ENCODE peak calls at places on chromosomes 1 and 21, in eight cellular contexts. One of them, this sample, is unnamed.

GRCh38 chr1:100866041-100866900 is 28.4 kb downstream of the EXTL2 start:
- DNase-seq in fibroblast of mammary gland: peak
- DNase-seq in PC-9: peak
- DNase-seq in prostate gland: no peak
- DNase-seq in fibroblast of lung: peak
- DNase-seq in stomach: no peak
- DNase-seq in AG04449: no peak
- DNase-seq in heart right ventricle: no peak
- DNase-seq in this sample: peak

GRCh38 chr1:28509705-28510349 is 4.0 kb downstream of the RCC1 start:
- DNase-seq in fibroblast of mammary gland: peak
- DNase-seq in PC-9: no peak
- DNase-seq in prostate gland: no peak
- DNase-seq in fibroblast of lung: peak
- DNase-seq in stomach: no peak
- DNase-seq in AG04449: no peak
- DNase-seq in heart right ventricle: no peak
- DNase-seq in this sample: no peak

GRCh38 chr1:221739018-221739676 is 2.7 kb downstream of the DUSP10 start:
- DNase-seq in fibroblast of mammary gland: no peak
- DNase-seq in PC-9: no peak
- DNase-seq in prostate gland: no peak
- DNase-seq in fibroblast of lung: no peak
- DNase-seq in stomach: no peak
- DNase-seq in AG04449: no peak
- DNase-seq in heart right ventricle: no peak
- DNase-seq in this sample: no peak

GRCh38 chr21:41162111-41162510 is 5.8 kb upstream of the BACE2 start:
- DNase-seq in fibroblast of mammary gland: no peak
- DNase-seq in PC-9: no peak
- DNase-seq in prostate gland: no peak
- DNase-seq in fibroblast of lung: no peak
- DNase-seq in stomach: no peak
- DNase-seq in AG04449: no peak
- DNase-seq in heart right ventricle: no peak
- DNase-seq in this sample: no peak

GRCh38 chr1:59229138-59229537 is 67.8 kb upstream of the FGGY start:
- DNase-seq in fibroblast of mammary gland: peak
- DNase-seq in PC-9: no peak
- DNase-seq in prostate gland: no peak
- DNase-seq in fibroblast of lung: no peak
- DNase-seq in stomach: no peak
- DNase-seq in AG04449: no peak
- DNase-seq in heart right ventricle: no peak
- DNase-seq in this sample: peak

GRCh38 chr1:160366731-160367515 is at the start of gene NHLH1:
- DNase-seq in fibroblast of mammary gland: no peak
- DNase-seq in PC-9: no peak
- DNase-seq in prostate gland: no peak
- DNase-seq in fibroblast of lung: no peak
- DNase-seq in stomach: no peak
- DNase-seq in AG04449: no peak
- DNase-seq in heart right ventricle: no peak
- DNase-seq in this sample: no peak

GRCh38 chr21:45331521-45332257 is 44.0 kb upstream of the POFUT2 start:
- DNase-seq in fibroblast of mammary gland: no peak
- DNase-seq in PC-9: no peak
- DNase-seq in prostate gland: no peak
- DNase-seq in fibroblast of lung: no peak
- DNase-seq in stomach: no peak
- DNase-seq in AG04449: no peak
- DNase-seq in heart right ventricle: no peak
- DNase-seq in this sample: no peak

GRCh38 chr21:31660134-31660565 is 657 bp downstream of the SOD1 start:
- DNase-seq in fibroblast of mammary gland: no peak
- DNase-seq in PC-9: no peak
- DNase-seq in prostate gland: peak
- DNase-seq in fibroblast of lung: no peak
- DNase-seq in stomach: no peak
- DNase-seq in AG04449: no peak
- DNase-seq in heart right ventricle: peak
- DNase-seq in this sample: no peak

GRCh38 chr1:161791889-161792655 is 26.0 kb downstream of the ATF6 start:
- DNase-seq in fibroblast of mammary gland: peak
- DNase-seq in PC-9: no peak
- DNase-seq in prostate gland: no peak
- DNase-seq in fibroblast of lung: peak
- DNase-seq in stomach: no peak
- DNase-seq in AG04449: no peak
- DNase-seq in heart right ventricle: no peak
- DNase-seq in this sample: no peak

GRCh38 chr1:101781437-101781836 is 215.3 kb downstream of the OLFM3 start:
- DNase-seq in fibroblast of mammary gland: peak
- DNase-seq in PC-9: no peak
- DNase-seq in prostate gland: peak
- DNase-seq in fibroblast of lung: peak
- DNase-seq in stomach: no peak
- DNase-seq in AG04449: no peak
- DNase-seq in heart right ventricle: no peak
- DNase-seq in this sample: no peak

GRCh38 chr1:19347538-19348177 is 35.5 kb downstream of the SLC66A1 start:
- DNase-seq in fibroblast of mammary gland: no peak
- DNase-seq in PC-9: no peak
- DNase-seq in prostate gland: no peak
- DNase-seq in fibroblast of lung: no peak
- DNase-seq in stomach: peak
- DNase-seq in AG04449: no peak
- DNase-seq in heart right ventricle: no peak
- DNase-seq in this sample: no peak

GRCh38 chr1:25906644-25907300 is 553 bp upstream of the STMN1 start:
- DNase-seq in fibroblast of mammary gland: no peak
- DNase-seq in PC-9: no peak
- DNase-seq in prostate gland: peak
- DNase-seq in fibroblast of lung: no peak
- DNase-seq in stomach: peak
- DNase-seq in AG04449: no peak
- DNase-seq in heart right ventricle: no peak
- DNase-seq in this sample: no peak

GRCh38 chr1:25904942-25905679 is 1.1 kb downstream of the STMN1 start:
- DNase-seq in fibroblast of mammary gland: peak
- DNase-seq in PC-9: no peak
- DNase-seq in prostate gland: peak
- DNase-seq in fibroblast of lung: peak
- DNase-seq in stomach: peak
- DNase-seq in AG04449: no peak
- DNase-seq in heart right ventricle: peak
- DNase-seq in this sample: peak

GRCh38 chr1:25903986-25904385 is 2.2 kb downstream of the STMN1 start:
- DNase-seq in fibroblast of mammary gland: no peak
- DNase-seq in PC-9: no peak
- DNase-seq in prostate gland: no peak
- DNase-seq in fibroblast of lung: no peak
- DNase-seq in stomach: no peak
- DNase-seq in AG04449: no peak
- DNase-seq in heart right ventricle: no peak
- DNase-seq in this sample: no peak

GRCh38 chr1:25907473-25908058 is 1.3 kb upstream of the STMN1 start:
- DNase-seq in fibroblast of mammary gland: no peak
- DNase-seq in PC-9: no peak
- DNase-seq in prostate gland: no peak
- DNase-seq in fibroblast of lung: no peak
- DNase-seq in stomach: no peak
- DNase-seq in AG04449: no peak
- DNase-seq in heart right ventricle: no peak
- DNase-seq in this sample: no peak

GRCh38 chr1:25905680-25906643 is at the start of gene STMN1:
- DNase-seq in fibroblast of mammary gland: peak
- DNase-seq in PC-9: no peak
- DNase-seq in prostate gland: peak
- DNase-seq in fibroblast of lung: peak
- DNase-seq in stomach: peak
- DNase-seq in AG04449: no peak
- DNase-seq in heart right ventricle: peak
- DNase-seq in this sample: peak
- TF ChIP-seq CTCF in fibroblast of mammary gland: no peak
- TF ChIP-seq CTCF in PC-9: no peak
- TF ChIP-seq CTCF in prostate gland: no peak
- TF ChIP-seq CTCF in fibroblast of lung: no peak
- TF ChIP-seq CTCF in stomach: no peak
- TF ChIP-seq CTCF in AG04449: no peak
- TF ChIP-seq CTCF in heart right ventricle: no peak
- TF ChIP-seq CTCF in this sample: no peak

DNA sequence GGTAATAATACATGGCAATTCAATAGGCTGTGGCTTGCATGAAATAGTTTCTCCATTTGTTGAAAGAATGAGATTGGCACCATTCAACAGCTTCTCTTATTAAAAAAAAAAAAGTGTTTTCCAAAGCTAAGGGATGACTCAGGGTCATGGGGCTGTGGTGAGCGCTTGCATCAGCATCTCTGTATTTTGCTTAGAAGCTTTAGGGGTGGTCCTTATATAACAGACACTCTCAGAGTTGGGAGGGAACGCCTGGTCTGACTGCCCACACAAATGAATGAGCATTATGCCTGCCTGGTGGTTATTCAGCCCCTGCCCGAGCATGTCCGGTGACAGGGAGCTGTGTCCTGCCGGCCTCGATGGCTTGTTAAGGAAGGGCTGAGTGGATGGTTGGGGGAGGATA is 110.7 kb downstream of the CNIH3 start:
- DNase-seq in fibroblast of mammary gland: peak
- DNase-seq in PC-9: peak
- DNase-seq in prostate gland: no peak
- DNase-seq in fibroblast of lung: peak
- DNase-seq in stomach: no peak
- DNase-seq in AG04449: peak
- DNase-seq in heart right ventricle: no peak
- DNase-seq in this sample: peak
- H3K4me3 ChIP-seq in fibroblast of mammary gland: no peak
- H3K4me3 ChIP-seq in PC-9: no peak
- H3K4me3 ChIP-seq in prostate gland: no peak
- H3K4me3 ChIP-seq in fibroblast of lung: no peak
- H3K4me3 ChIP-seq in stomach: no peak
- H3K4me3 ChIP-seq in AG04449: no peak
- H3K4me3 ChIP-seq in heart right ventricle: no peak
- H3K4me3 ChIP-seq in this sample: no peak

DNA sequence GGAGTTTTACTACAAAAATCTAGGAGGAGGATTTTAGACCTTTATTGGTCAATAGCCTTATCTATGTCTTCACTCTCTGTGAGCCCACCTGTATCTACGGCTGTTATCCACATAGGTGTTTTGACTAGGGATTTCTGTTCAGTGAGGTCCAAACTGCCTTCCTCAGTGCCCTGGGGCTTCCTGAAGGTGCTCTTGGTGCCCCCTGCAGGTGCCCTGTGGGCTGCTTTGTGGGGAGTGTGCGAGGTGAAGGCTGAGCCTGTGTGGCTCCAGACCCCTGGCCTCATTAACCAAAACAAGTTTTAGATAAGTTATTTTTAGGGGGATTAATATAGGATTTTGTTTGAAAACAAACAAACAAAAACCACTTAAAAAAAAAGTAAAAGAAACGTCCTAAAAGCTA is 122.5 kb downstream of the KIF26B start:
- DNase-seq in fibroblast of mammary gland: no peak
- DNase-seq in PC-9: no peak
- DNase-seq in prostate gland: no peak
- DNase-seq in fibroblast of lung: no peak
- DNase-seq in stomach: peak
- DNase-seq in AG04449: no peak
- DNase-seq in heart right ventricle: no peak
- DNase-seq in this sample: no peak
- TF ChIP-seq CTCF in fibroblast of mammary gland: peak
- TF ChIP-seq CTCF in PC-9: no peak
- TF ChIP-seq CTCF in prostate gland: no peak
- TF ChIP-seq CTCF in fibroblast of lung: no peak
- TF ChIP-seq CTCF in stomach: peak
- TF ChIP-seq CTCF in AG04449: no peak
- TF ChIP-seq CTCF in heart right ventricle: no peak
- TF ChIP-seq CTCF in this sample: no peak

DNA sequence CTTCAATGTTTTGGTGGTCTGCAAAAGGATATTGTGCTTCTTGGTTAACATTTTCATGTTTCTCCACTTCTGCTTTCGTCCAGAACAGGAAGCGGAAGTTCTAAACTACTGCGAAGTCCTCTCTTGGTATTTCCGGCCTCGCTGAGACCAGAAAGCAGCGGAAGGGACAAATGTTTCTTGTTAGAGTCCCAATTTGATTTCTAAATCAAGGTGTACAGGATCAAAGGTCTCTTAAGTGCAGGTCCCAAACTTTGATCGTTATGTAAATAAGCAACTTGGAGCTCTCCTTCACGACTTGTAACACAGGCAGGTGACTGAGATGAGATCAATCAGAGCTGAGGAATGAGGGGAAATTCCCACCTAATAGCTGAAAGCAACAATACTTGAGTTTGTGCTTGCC is 40.1 kb upstream of the HMCN1 start:
- DNase-seq in fibroblast of mammary gland: no peak
- DNase-seq in PC-9: no peak
- DNase-seq in prostate gland: no peak
- DNase-seq in fibroblast of lung: no peak
- DNase-seq in stomach: no peak
- DNase-seq in AG04449: no peak
- DNase-seq in heart right ventricle: peak
- DNase-seq in this sample: no peak
- H3K4me3 ChIP-seq in fibroblast of mammary gland: no peak
- H3K4me3 ChIP-seq in PC-9: no peak
- H3K4me3 ChIP-seq in prostate gland: no peak
- H3K4me3 ChIP-seq in fibroblast of lung: no peak
- H3K4me3 ChIP-seq in stomach: peak
- H3K4me3 ChIP-seq in AG04449: no peak
- H3K4me3 ChIP-seq in heart right ventricle: peak
- H3K4me3 ChIP-seq in this sample: no peak

DNA sequence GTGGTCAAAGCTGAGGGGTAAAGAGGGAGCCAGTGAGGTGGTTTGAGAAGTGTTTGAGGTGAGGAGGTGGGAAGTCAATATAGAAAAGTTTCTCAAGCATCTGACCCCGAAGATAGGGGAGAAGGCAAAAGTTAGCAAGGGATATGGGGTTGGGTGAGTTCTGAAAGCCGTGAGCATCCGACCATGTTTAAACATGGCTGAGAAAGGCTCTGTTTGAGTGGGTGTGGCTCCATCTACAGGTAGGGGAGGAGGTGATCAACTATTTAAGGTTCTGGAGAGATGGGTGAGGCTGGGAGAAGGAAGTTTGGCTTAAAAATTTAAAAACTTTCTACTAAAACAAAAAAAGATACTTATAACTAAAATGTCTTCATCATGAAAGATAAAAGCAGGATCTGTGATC is 273.8 kb downstream of the KCNJ6 start:
- DNase-seq in fibroblast of mammary gland: no peak
- DNase-seq in PC-9: peak
- DNase-seq in prostate gland: peak
- DNase-seq in fibroblast of lung: no peak
- DNase-seq in stomach: no peak
- DNase-seq in AG04449: no peak
- DNase-seq in heart right ventricle: no peak
- DNase-seq in this sample: no peak
- TF ChIP-seq CTCF in fibroblast of mammary gland: no peak
- TF ChIP-seq CTCF in PC-9: peak
- TF ChIP-seq CTCF in prostate gland: peak
- TF ChIP-seq CTCF in fibroblast of lung: no peak
- TF ChIP-seq CTCF in stomach: peak
- TF ChIP-seq CTCF in AG04449: no peak
- TF ChIP-seq CTCF in heart right ventricle: peak
- TF ChIP-seq CTCF in this sample: no peak

This sample was measured in AG09309.